ENCODE peak calls at places on chromosomes 1 and 21, in seven cellular contexts. M is spleen; V is HFF-Myc; D is NCI-H1436; X is activated T-helper 1 cell treated with anti-CD3 and anti-CD28 coated beads, Interleukin-2, amount 50 U/mL, for 16 hours; O is left cardiac atrium; A is SHP77 treated with DMSO at 0.1 percent for 48 hours. B is an unnamed sample.

GRCh38 chr1:186772228-186772627 is 56.5 kb upstream of the PLA2G4A start:
- DNase-seq in M (no peak), V (no peak), D (no peak), X (no peak), O (no peak), A (no peak), B (no peak)

GRCh38 chr1:30920827-30921226 is 12.3 kb upstream of the SDC3 start:
- DNase-seq in M (no peak), V (no peak), D (no peak), X (no peak), O (no peak), A (no peak), B (no peak)

GRCh38 chr1:206557636-206558473 is 50.5 kb downstream of the RASSF5 start:
- DNase-seq in M (peak; percentile 86), V (no peak), D (no peak), X (no peak), O (peak; percentile 15), A (no peak), B (no peak)

GRCh38 chr1:146020058-146020738 is 1.3 kb downstream of the HJV start:
- DNase-seq in M (no peak), V (no peak), D (no peak), X (no peak), O (no peak), A (no peak), B (no peak)

GRCh38 chr1:23827717-23828116 is 2.5 kb upstream of the HMGCL start:
- DNase-seq in M (no peak), V (no peak), D (no peak), X (no peak), O (no peak), A (no peak), B (no peak)

GRCh38 chr1:200317236-200317635 is 92.6 kb downstream of the ZNF281 start:
- DNase-seq in M (no peak), V (no peak), D (no peak), X (no peak), O (no peak), A (no peak), B (no peak)

GRCh38 chr1:154155282-154155681 is 409 bp upstream of the NUP210L start:
- DNase-seq in M (no peak), V (no peak), D (no peak), X (no peak), O (peak; percentile 64), A (no peak), B (no peak)

GRCh38 chr1:63042278-63042677 is 258.3 kb downstream of the ATG4C start:
- DNase-seq in M (no peak), V (no peak), D (peak; percentile 85), X (no peak), O (no peak), A (no peak), B (no peak)

GRCh38 chr1:19445417-19446342 is 39.7 kb downstream of the CAPZB start:
- DNase-seq in M (no peak), V (no peak), D (no peak), X (no peak), O (no peak), A (no peak), B (peak; percentile 42)

GRCh38 chr1:183808296-183809027 is 3.5 kb downstream of the RGL1 start:
- DNase-seq in M (no peak), V (no peak), D (no peak), X (no peak), O (no peak), A (no peak), B (no peak)

GRCh38 chr1:21706151-21706835 is 37.1 kb upstream of the RAP1GAP start:
- DNase-seq in M (no peak), V (no peak), D (peak; percentile 11), X (no peak), O (no peak), A (no peak), B (no peak)

GRCh38 chr21:17671733-17672132 is 59.0 kb upstream of the BTG3 start:
- DNase-seq in M (no peak), V (no peak), D (no peak), X (no peak), O (no peak), A (no peak), B (no peak)

GRCh38 chr1:167263344-167263743 is 42.7 kb downstream of the POU2F1 start:
- DNase-seq in M (no peak), V (no peak), D (no peak), X (no peak), O (no peak), A (no peak), B (no peak)

GRCh38 chr1:119632103-119632490 is 16.0 kb downstream of the ZNF697 start:
- DNase-seq in M (no peak), V (no peak), D (no peak), X (no peak), O (no peak), A (no peak), B (no peak)

GRCh38 chr1:153750026-153750995 is 22.5 kb downstream of the INTS3 start:
- DNase-seq in M (no peak), V (no peak), D (no peak), X (no peak), O (no peak), A (no peak), B (no peak)

GRCh38 chr1:173414136-173414535 is 63.0 kb upstream of the PRDX6 start:
- DNase-seq in M (no peak), V (no peak), D (no peak), X (no peak), O (no peak), A (no peak), B (no peak)

GRCh38 chr1:220483700-220484099 is 44.2 kb upstream of the MARK1 start:
- DNase-seq in M (no peak), V (peak; percentile 21), D (no peak), X (no peak), O (peak; percentile 27), A (no peak), B (peak; percentile 5)

GRCh38 chr1:12621346-12622320 is 3.6 kb upstream of the DHRS3 start:
- DNase-seq in M (peak; percentile 65), V (no peak), D (no peak), X (no peak), O (peak; percentile 40), A (no peak), B (no peak)

GRCh38 chr21:37917612-37918011 is 1.4 kb upstream of the KCNJ6 start:
- DNase-seq in M (no peak), V (no peak), D (no peak), X (no peak), O (no peak), A (no peak), B (peak; percentile 33)

GRCh38 chr1:78136672-78137071 is 90.9 kb downstream of the GIPC2 start:
- DNase-seq in M (no peak), V (no peak), D (no peak), X (no peak), O (no peak), A (no peak), B (no peak)

GRCh38 chr1:199691540-199691939 is 336.0 kb upstream of the NR5A2 start:
- DNase-seq in M (no peak), V (peak; percentile 63), D (peak; percentile 22), X (no peak), O (no peak), A (no peak), B (no peak)

GRCh38 chr1:100362821-100363466 is 10.6 kb downstream of the CDC14A start:
- DNase-seq in M (no peak), V (no peak), D (no peak), X (no peak), O (no peak), A (no peak), B (no peak)

GRCh38 chr21:38824124-38824822 is 18.5 kb downstream of the ETS2 start:
- DNase-seq in M (no peak), V (peak; percentile 72), D (no peak), X (no peak), O (no peak), A (no peak), B (no peak)

GRCh38 chr1:32957017-32957416 is 7.6 kb downstream of the RNF19B start:
- DNase-seq in M (no peak), V (no peak), D (no peak), X (no peak), O (no peak), A (no peak), B (no peak)

GRCh38 chr1:91500756-91501526 is at the start of gene CDC7:
- DNase-seq in M (peak; percentile 94), V (peak; percentile 72), D (peak; percentile 86), X (peak; percentile 45), O (peak; percentile 95), A (peak; percentile 78), B (peak; percentile 67)

GRCh38 chr1:83928396-83928795 is 70.5 kb downstream of the TTLL7 start:
- DNase-seq in M (no peak), V (no peak), D (no peak), X (no peak), O (no peak), A (no peak), B (no peak)

GRCh38 chr1:55428944-55429931 is 214.1 kb upstream of the USP24 start:
- DNase-seq in M (no peak), V (peak; percentile 90), D (no peak), X (no peak), O (peak; percentile 81), A (no peak), B (peak; percentile 95)

GRCh38 chr1:162215902-162216301 is 146.4 kb downstream of the NOS1AP start:
- DNase-seq in M (no peak), V (no peak), D (no peak), X (no peak), O (no peak), A (no peak), B (peak; percentile 28)

GRCh38 chr1:78286686-78287085 is 204.1 kb upstream of the PTGFR start:
- DNase-seq in M (no peak), V (peak; percentile 71), D (no peak), X (no peak), O (no peak), A (no peak), B (no peak)

GRCh38 chr1:164601399-164602141 is 42.6 kb downstream of the PBX1 start:
- DNase-seq in M (no peak), V (no peak), D (no peak), X (no peak), O (no peak), A (no peak), B (no peak)

GRCh38 chr1:169027607-169028320 is 78.7 kb upstream of the ATP1B1 start:
- DNase-seq in M (no peak), V (no peak), D (no peak), X (no peak), O (no peak), A (no peak), B (no peak)

B was measured in A549.